ENCODE peak calls at places on chromosomes 12 and 14, in nine cellular contexts. Z is psoas muscle, J is cardiac fibroblast, X is endothelial cell of umbilical vein, U is bronchial epithelial cell, B is epithelial cell of esophagus, L is endothelial cell, O is HCT116, T is mucosa of descending colon. I is an unnamed sample.

GRCh38 chr12:57461904-57462306 is 2.3 kb downstream of the GLI1 start:
- DNase-seq in U (no peak), X (no peak), T (no peak), J (no peak), L (no peak), B (peak; percentile 26), Z (no peak), O (no peak), I (peak; percentile 14)

GRCh38 chr14:96762650-96763049 is 34.5 kb upstream of the VRK1 start:
- DNase-seq in U (peak; percentile 86), J (peak; percentile 77), B (peak; percentile 74), Z (no peak), O (peak; percentile 80), X (peak; percentile 77), L (peak; percentile 45), T (peak; percentile 29), I (peak; percentile 42)

GRCh38 chr12:31966558-31967205 is 7.5 kb downstream of the RESF1 start:
- DNase-seq in O (no peak), L (no peak), Z (no peak), B (no peak), T (no peak), U (no peak), J (peak; percentile 14), X (peak; percentile 7), I (no peak)

GRCh38 chr12:124694250-124694649 is 126.8 kb upstream of the NCOR2 start:
- DNase-seq in J (no peak), O (no peak), L (no peak), Z (no peak), B (no peak), X (no peak), T (no peak), U (no peak), I (no peak)

GRCh38 chr12:47744005-47744651 is 14.6 kb downstream of the RAPGEF3 start:
- DNase-seq in B (peak; percentile 89), J (no peak), U (peak; percentile 73), L (no peak), X (no peak), T (peak; percentile 92), O (peak; percentile 75), Z (no peak), I (no peak)

GRCh38 chr12:113850309-113851056 is 115.6 kb downstream of the RBM19 start:
- DNase-seq in O (no peak), Z (peak; percentile 58), X (no peak), T (peak; percentile 34), B (no peak), U (no peak), L (no peak), J (peak; percentile 40), I (no peak)

GRCh38 chr14:72876021-72876709 is 17.7 kb downstream of the DPF3 start:
- DNase-seq in O (no peak), L (no peak), Z (no peak), B (no peak), X (no peak), J (no peak), U (no peak), T (no peak), I (no peak)

GRCh38 chr14:68297871-68298468 is 478.4 kb downstream of the RAD51B start:
- DNase-seq in L (no peak), T (no peak), U (no peak), J (peak; percentile 55), Z (no peak), B (no peak), O (no peak), X (peak; percentile 58), I (peak; percentile 19)

GRCh38 chr14:68460541-68460940 is 332.3 kb downstream of the ZFP36L1 start:
- DNase-seq in T (no peak), Z (no peak), X (peak; percentile 24), L (no peak), U (no peak), B (no peak), O (no peak), J (no peak), I (no peak)

GRCh38 chr12:2958432-2959193 is 584 bp upstream of the TEAD4 start:
- DNase-seq in O (peak; percentile 33), L (peak; percentile 66), J (peak; percentile 67), T (peak; percentile 68), X (peak; percentile 70), Z (peak; percentile 72), U (peak; percentile 74), B (peak; percentile 81), I (peak; percentile 81)

GRCh38 chr12:101564912-101565311 is 29.9 kb upstream of the MYBPC1 start:
- DNase-seq in B (no peak), O (no peak), X (no peak), U (no peak), T (peak; percentile 14), J (peak; percentile 5), L (no peak), Z (no peak), I (no peak)

GRCh38 chr12:128111951-128112350 is 155.0 kb upstream of the TMEM132C start:
- DNase-seq in Z (no peak), O (no peak), L (no peak), T (no peak), B (no peak), U (no peak), J (no peak), X (no peak), I (no peak)

GRCh38 chr12:27623645-27624044 is 72.6 kb upstream of the REP15 start:
- DNase-seq in T (no peak), O (no peak), J (peak; percentile 65), L (no peak), U (peak; percentile 47), X (peak; percentile 54), B (peak; percentile 41), Z (no peak), I (no peak)

GRCh38 chr12:110931315-110931728 is 10.9 kb upstream of the MYL2 start:
- DNase-seq in Z (peak; percentile 71), T (no peak), X (no peak), B (no peak), L (no peak), J (no peak), O (no peak), U (no peak), I (no peak)

GRCh38 chr12:23502259-23502658 is 447.2 kb downstream of the SOX5 start:
- DNase-seq in L (no peak), J (no peak), U (no peak), T (no peak), O (no peak), B (no peak), Z (no peak), X (no peak), I (no peak)

GRCh38 chr12:23504641-23505399 is 444.6 kb downstream of the SOX5 start:
- DNase-seq in L (no peak), T (no peak), Z (no peak), O (no peak), X (no peak), U (no peak), J (no peak), B (peak; percentile 8), I (no peak)

GRCh38 chr12:23503544-23503943 is 445.9 kb downstream of the SOX5 start:
- DNase-seq in O (no peak), X (no peak), U (no peak), J (no peak), T (no peak), L (no peak), B (no peak), Z (no peak), I (no peak)

GRCh38 chr12:23504043-23504442 is 445.4 kb downstream of the SOX5 start:
- DNase-seq in Z (no peak), U (no peak), B (no peak), X (no peak), L (no peak), J (no peak), O (no peak), T (no peak), I (no peak)
- TF ChIP-seq CTCF in Z (no peak), U (no peak), B (no peak), X (no peak), L (no peak), J (no peak), O (no peak), T (no peak), I (no peak)

GRCh38 chr12:87270894-87271293 is 758.3 kb downstream of the C12orf50 start:
- DNase-seq in B (peak; percentile 8), U (no peak), J (peak; percentile 70), X (no peak), T (no peak), L (no peak), Z (no peak), O (no peak), I (no peak)

GRCh38 chr12:87280356-87280755 is 748.8 kb downstream of the C12orf50 start:
- DNase-seq in J (no peak), U (no peak), L (no peak), O (no peak), X (no peak), B (no peak), Z (no peak), T (no peak), I (no peak)

GRCh38 chr12:87272846-87273245 is 756.4 kb downstream of the C12orf50 start:
- DNase-seq in Z (no peak), O (no peak), U (no peak), J (no peak), T (no peak), L (no peak), B (no peak), X (no peak), I (no peak)

DNA sequence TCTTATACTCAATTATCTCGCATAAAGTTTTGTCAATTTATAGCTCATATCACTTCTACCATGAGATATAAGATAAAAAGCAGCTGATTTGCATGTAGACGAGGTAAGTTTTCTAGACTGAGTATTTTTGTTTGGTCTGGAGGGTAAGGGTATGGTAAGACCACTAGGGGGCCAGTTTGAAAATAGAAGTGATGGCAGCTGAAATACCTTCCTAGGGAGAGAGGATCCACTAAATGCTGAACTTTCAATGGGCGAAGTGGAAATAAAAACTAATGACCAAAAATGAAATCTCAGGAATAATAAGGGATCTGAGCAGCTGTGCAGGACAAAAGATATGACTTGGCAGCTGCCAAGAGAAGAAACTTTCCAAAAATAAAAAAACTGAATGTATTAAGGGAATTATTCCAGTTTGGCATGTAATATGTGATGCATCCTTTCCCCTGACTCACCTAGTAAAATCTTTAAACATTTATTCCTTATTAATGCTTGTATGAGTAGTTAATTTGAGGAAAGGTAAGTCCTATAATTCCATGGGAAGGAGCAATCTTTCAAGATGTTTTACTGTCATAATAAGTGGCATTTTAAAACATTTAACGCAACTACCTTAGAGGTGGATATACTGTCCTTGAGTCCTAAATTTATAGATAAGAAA is 754.5 kb downstream of the C12orf50 start:
- DNase-seq in U (peak; percentile 31), O (peak; percentile 19), T (no peak), J (peak; percentile 49), L (peak; percentile 16), B (peak; percentile 29), Z (no peak), X (peak; percentile 47), I (no peak)
- TF ChIP-seq CTCF in U (peak; percentile 48), O (peak; percentile 74), T (no peak), J (peak; percentile 60), L (peak; percentile 80), B (peak; percentile 53), Z (no peak), X (peak; percentile 52), I (peak; percentile 34)

GRCh38 chr14:83004456-83005006 is 1470.9 kb upstream of the SEL1L start:
- DNase-seq in B (no peak), J (no peak), T (no peak), O (no peak), U (no peak), Z (no peak), L (no peak), X (no peak), I (no peak)

GRCh38 chr14:82999802-83000201 is 1466.1 kb upstream of the SEL1L start:
- DNase-seq in Z (no peak), X (no peak), J (no peak), B (peak; percentile 17), L (no peak), T (no peak), O (no peak), U (peak; percentile 10), I (no peak)
- TF ChIP-seq CTCF in Z (no peak), X (no peak), J (no peak), B (peak; percentile 47), L (peak; percentile 38), T (no peak), O (no peak), U (peak; percentile 43), I (peak; percentile 39)

GRCh38 chr14:102937331-102938175 is 15.1 kb downstream of the AMN start:
- DNase-seq in Z (no peak), J (no peak), B (no peak), X (no peak), O (no peak), T (no peak), U (no peak), L (no peak), I (no peak)
- TF ChIP-seq CTCF in Z (no peak), J (no peak), B (no peak), X (no peak), O (no peak), T (no peak), U (no peak), L (no peak), I (no peak)

I was measured in HFFc6.